ENCODE peak calls at places on chromosomes 12 and 14, in six cellular contexts. F is AG04449, G is GM10248, Z is upper lobe of right lung, R is ovary, K is tibial artery. L is an unnamed sample.
A peak's percentile ranks its signal among the peaks of the same experiment; 100 is the strongest.

GRCh38 chr12:64611430-64612286 is 1.4 kb downstream of the RASSF3 start:
- DNase-seq in F (no peak), G (no peak), Z (peak; percentile 77), R (peak; percentile 45), K (peak; percentile 88), L (peak; percentile 51)

GRCh38 chr12:51307655-51308593 is 16.1 kb downstream of the BIN2 start:
- DNase-seq in F (peak; percentile 61), G (no peak), Z (no peak), R (no peak), K (no peak), L (no peak)

GRCh38 chr14:50741571-50741970 is 73.5 kb upstream of the SAV1 start:
- DNase-seq in F (no peak), G (no peak), Z (no peak), R (no peak), K (no peak), L (no peak)

GRCh38 chr12:18752280-18752920 is 14.5 kb downstream of the CAPZA3 start:
- DNase-seq in F (peak; percentile 96), G (no peak), Z (no peak), R (peak; percentile 17), K (no peak), L (no peak)

GRCh38 chr14:33682746-33683145 is 268.1 kb downstream of the EGLN3 start:
- DNase-seq in F (no peak), G (no peak), Z (no peak), R (peak; percentile 80), K (peak; percentile 88), L (no peak)

GRCh38 chr14:100546051-100546443 is 41.2 kb downstream of the BEGAIN start:
- DNase-seq in F (no peak), G (peak; percentile 74), Z (peak; percentile 76), R (peak; percentile 60), K (no peak), L (no peak)

GRCh38 chr12:68287106-68287505 is 33.7 kb upstream of the IL22 start:
- DNase-seq in F (no peak), G (no peak), Z (no peak), R (no peak), K (no peak), L (no peak)

GRCh38 chr12:46908936-46909635 is 83.3 kb upstream of the SLC38A4 start:
- DNase-seq in F (no peak), G (no peak), Z (no peak), R (no peak), K (no peak), L (no peak)

GRCh38 chr12:111359231-111359913 is 9.5 kb downstream of the PHETA1 start:
- DNase-seq in F (no peak), G (no peak), Z (no peak), R (no peak), K (no peak), L (no peak)

GRCh38 chr14:72818998-72819397 is 74.9 kb downstream of the DPF3 start:
- DNase-seq in F (no peak), G (no peak), Z (no peak), R (no peak), K (no peak), L (no peak)

GRCh38 chr12:3816266-3816665 is 56.9 kb downstream of the PARP11 start:
- DNase-seq in F (no peak), G (no peak), Z (no peak), R (no peak), K (no peak), L (no peak)

GRCh38 chr12:88258396-88258795 is 116.3 kb downstream of the TMTC3 start:
- DNase-seq in F (peak; percentile 10), G (no peak), Z (no peak), R (no peak), K (no peak), L (no peak)

GRCh38 chr12:113445544-113446176 is 23.5 kb downstream of the SDSL start:
- DNase-seq in F (no peak), G (no peak), Z (no peak), R (no peak), K (no peak), L (no peak)

GRCh38 chr14:102922490-102923200 is at the start of gene AMN:
- DNase-seq in F (no peak), G (no peak), Z (no peak), R (no peak), K (no peak), L (no peak)

GRCh38 chr14:101835166-101835557 is 73.7 kb downstream of the PPP2R5C start:
- DNase-seq in F (no peak), G (no peak), Z (no peak), R (no peak), K (no peak), L (no peak)

GRCh38 chr14:66746316-66747006 is 238.5 kb downstream of the GPHN start:
- DNase-seq in F (peak; percentile 2), G (no peak), Z (no peak), R (no peak), K (no peak), L (no peak)

GRCh38 chr12:106020736-106021135 is 118.0 kb downstream of the NUAK1 start:
- DNase-seq in F (no peak), G (no peak), Z (no peak), R (no peak), K (no peak), L (no peak)

GRCh38 chr14:67221248-67221981 is 19.8 kb upstream of the PALS1 start:
- DNase-seq in F (peak; percentile 76), G (no peak), Z (no peak), R (no peak), K (no peak), L (no peak)

GRCh38 chr12:91133871-91134270 is 22.6 kb upstream of the LUM start:
- DNase-seq in F (peak; percentile 90), G (no peak), Z (no peak), R (no peak), K (no peak), L (no peak)

GRCh38 chr12:57226588-57227314 is 2.8 kb upstream of the SHMT2 start:
- DNase-seq in F (no peak), G (no peak), Z (no peak), R (no peak), K (no peak), L (peak; percentile 24)

GRCh38 chr12:46490635-46491034 is 118.1 kb upstream of the SLC38A2 start:
- DNase-seq in F (no peak), G (no peak), Z (no peak), R (no peak), K (no peak), L (no peak)

GRCh38 chr12:45290218-45290609 is 74.3 kb downstream of the ANO6 start:
- DNase-seq in F (peak; percentile 37), G (no peak), Z (no peak), R (no peak), K (no peak), L (no peak)

DNA sequence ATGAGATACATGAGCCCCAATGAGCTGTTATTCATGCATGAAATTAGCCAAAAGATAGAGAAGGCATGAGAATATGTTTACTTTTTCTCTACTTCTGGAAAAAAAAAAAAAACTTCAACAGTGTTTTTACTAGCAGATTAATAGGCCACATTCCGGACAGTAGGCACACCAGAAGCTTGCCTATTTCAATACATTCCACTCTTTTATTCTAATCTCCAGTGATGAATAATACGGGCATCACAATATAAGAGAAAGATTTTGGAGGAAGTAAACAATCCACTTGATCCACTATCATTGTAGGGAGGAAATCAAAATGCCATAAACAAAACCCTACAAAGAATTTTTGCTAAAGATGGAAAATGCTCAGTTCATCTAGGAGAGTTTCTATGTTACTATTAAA is 232.8 kb downstream of the EPS8 start:
- DNase-seq in F (no peak), G (no peak), Z (no peak), R (no peak), K (no peak), L (no peak)
- TF ChIP-seq CTCF in F (no peak), G (no peak), Z (no peak), R (no peak), K (no peak), L (no peak)

DNA sequence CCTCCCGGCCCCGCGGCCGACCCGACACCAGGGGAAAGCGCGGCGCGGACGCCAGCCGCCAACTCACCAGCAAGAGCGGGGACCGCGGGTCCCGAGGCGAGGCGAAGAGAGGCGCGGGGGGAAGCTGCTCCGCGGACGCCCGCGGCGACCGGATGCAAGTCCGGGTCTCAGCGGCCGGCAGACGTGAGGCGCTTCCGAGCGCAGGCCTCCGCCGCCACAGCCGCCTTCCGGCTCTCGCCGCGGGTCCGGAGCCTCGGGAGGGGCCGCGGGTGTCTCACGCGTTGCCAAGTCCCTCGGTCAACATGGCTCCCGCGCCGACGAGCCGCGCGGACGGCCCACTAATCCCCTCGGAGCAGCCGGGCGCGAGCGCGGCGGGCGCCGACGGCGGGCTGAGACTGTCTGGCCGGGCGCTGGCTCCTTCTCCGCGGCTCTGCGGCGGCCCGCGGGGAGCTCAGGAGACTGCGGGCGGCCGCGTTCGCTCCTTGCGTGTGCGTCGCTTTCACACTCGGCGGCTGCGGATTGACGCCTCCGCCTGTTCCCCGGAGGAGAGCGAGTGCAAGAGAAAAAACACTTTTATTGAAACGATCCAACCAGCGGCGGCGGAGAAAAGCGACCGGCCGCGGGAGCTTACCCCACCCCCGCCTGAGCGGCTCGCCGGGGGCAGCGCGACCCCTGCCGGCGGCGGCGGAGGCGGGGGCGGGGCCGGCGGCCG is at the start of gene CDK17:
- DNase-seq in F (no peak), G (peak; percentile 87), Z (peak; percentile 92), R (peak; percentile 88), K (peak; percentile 91), L (peak; percentile 92)
- TF ChIP-seq CTCF in F (peak; percentile 43), G (peak; percentile 34), Z (peak; percentile 22), R (peak; percentile 62), K (no peak), L (no peak)

DNA sequence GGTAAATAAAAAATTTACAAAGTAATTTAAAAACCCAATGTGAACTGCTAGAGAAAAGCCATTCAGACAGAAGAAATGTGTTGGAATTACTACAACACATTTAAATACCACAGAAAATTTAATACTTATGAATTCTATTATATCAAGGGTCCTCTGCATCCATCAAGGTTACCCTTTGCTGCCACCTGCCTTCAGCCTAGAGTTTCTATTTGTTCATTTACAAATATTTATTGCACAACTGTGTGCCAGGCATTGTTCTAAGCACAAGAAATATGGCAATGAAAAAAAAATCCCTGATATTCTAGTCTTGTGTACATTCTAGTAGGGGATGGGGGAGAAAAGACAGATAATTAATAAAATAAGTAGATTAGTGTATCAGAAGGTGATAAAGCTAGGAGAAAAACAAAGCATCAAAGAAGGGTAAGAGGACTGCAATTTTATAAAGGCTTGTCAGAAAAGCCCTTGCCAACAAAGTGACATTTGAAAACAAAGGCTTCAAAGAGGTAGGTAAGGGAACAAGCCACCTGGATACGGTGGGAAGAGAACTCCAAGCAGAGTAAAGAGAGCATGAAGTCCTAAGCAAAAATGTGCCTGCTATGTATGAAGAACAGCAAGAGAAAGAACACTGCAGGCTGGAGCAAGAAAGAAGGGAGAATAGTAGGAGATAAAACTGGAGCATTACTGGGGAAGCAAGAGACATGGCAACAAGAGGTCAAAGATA is 59.1 kb upstream of the SLC6A13 start:
- DNase-seq in F (no peak), G (no peak), Z (no peak), R (no peak), K (no peak), L (no peak)
- TF ChIP-seq CTCF in F (no peak), G (no peak), Z (no peak), R (no peak), K (no peak), L (no peak)

GRCh38 chr14:64035143-64035542 is 182.3 kb downstream of the SYNE2 start:
- DNase-seq in F (peak; percentile 12), G (no peak), Z (no peak), R (no peak), K (no peak), L (no peak)

GRCh38 chr14:64045091-64045490 is 192.3 kb downstream of the SYNE2 start:
- DNase-seq in F (no peak), G (no peak), Z (no peak), R (no peak), K (no peak), L (no peak)

GRCh38 chr14:64038857-64039542 is 186.2 kb downstream of the SYNE2 start:
- DNase-seq in F (no peak), G (no peak), Z (no peak), R (no peak), K (no peak), L (no peak)

GRCh38 chr14:64040044-64040443 is 187.2 kb downstream of the SYNE2 start:
- DNase-seq in F (no peak), G (no peak), Z (no peak), R (no peak), K (no peak), L (no peak)
- TF ChIP-seq CTCF in F (peak; percentile 5), G (no peak), Z (peak; percentile 4), R (peak; percentile 17), K (peak; percentile 25), L (peak; percentile 34)

L was measured in B cell.